ENCODE peak calls at places on chromosomes 13 and 19, in six cellular contexts. One of them, this sample, is unnamed.

GRCh38 chr19:16382775-16383543 is 58.3 kb downstream of the KLF2 start:
- DNase-seq in stomach: peak; percentile 82
- DNase-seq in tibial nerve: peak; percentile 92
- DNase-seq in H1: peak; percentile 91
- DNase-seq in A549: peak; percentile 81
- DNase-seq in ovary: peak; percentile 88
- DNase-seq in this sample: no peak

GRCh38 chr13:50715402-50716146 is 127.9 kb downstream of the DLEU7 start:
- DNase-seq in stomach: no peak
- DNase-seq in tibial nerve: peak; percentile 41
- DNase-seq in H1: no peak
- DNase-seq in A549: no peak
- DNase-seq in ovary: no peak
- DNase-seq in this sample: no peak

GRCh38 chr19:39498262-39499081 is at the start of gene DLL3:
- DNase-seq in stomach: no peak
- DNase-seq in tibial nerve: no peak
- DNase-seq in H1: peak; percentile 57
- DNase-seq in A549: no peak
- DNase-seq in ovary: no peak
- DNase-seq in this sample: no peak

GRCh38 chr19:4362038-4362828 is 18.9 kb downstream of the MPND start:
- DNase-seq in stomach: no peak
- DNase-seq in tibial nerve: no peak
- DNase-seq in H1: peak; percentile 58
- DNase-seq in A549: no peak
- DNase-seq in ovary: no peak
- DNase-seq in this sample: peak; percentile 66

GRCh38 chr13:38166121-38166520 is 183.5 kb upstream of the UFM1 start:
- DNase-seq in stomach: no peak
- DNase-seq in tibial nerve: no peak
- DNase-seq in H1: no peak
- DNase-seq in A549: no peak
- DNase-seq in ovary: no peak
- DNase-seq in this sample: no peak

GRCh38 chr13:109160357-109160756 is 530.9 kb downstream of the MYO16 start:
- DNase-seq in stomach: no peak
- DNase-seq in tibial nerve: no peak
- DNase-seq in H1: no peak
- DNase-seq in A549: no peak
- DNase-seq in ovary: no peak
- DNase-seq in this sample: no peak

GRCh38 chr13:114148521-114148855 is 16.1 kb upstream of the RASA3 start:
- DNase-seq in stomach: peak; percentile 51
- DNase-seq in tibial nerve: no peak
- DNase-seq in H1: no peak
- DNase-seq in A549: no peak
- DNase-seq in ovary: no peak
- DNase-seq in this sample: no peak

GRCh38 chr13:30608364-30608763 is 9.4 kb upstream of the USPL1 start:
- DNase-seq in stomach: no peak
- DNase-seq in tibial nerve: no peak
- DNase-seq in H1: no peak
- DNase-seq in A549: no peak
- DNase-seq in ovary: no peak
- DNase-seq in this sample: no peak

GRCh38 chr13:47459512-47459911 is 541.6 kb downstream of the SUCLA2 start:
- DNase-seq in stomach: no peak
- DNase-seq in tibial nerve: no peak
- DNase-seq in H1: no peak
- DNase-seq in A549: no peak
- DNase-seq in ovary: no peak
- DNase-seq in this sample: no peak

GRCh38 chr13:91632071-91632470 is 233.7 kb downstream of the GPC5 start:
- DNase-seq in stomach: no peak
- DNase-seq in tibial nerve: no peak
- DNase-seq in H1: no peak
- DNase-seq in A549: no peak
- DNase-seq in ovary: no peak
- DNase-seq in this sample: no peak

GRCh38 chr19:44356383-44357111 is at the start of gene ZNF112:
- DNase-seq in stomach: peak; percentile 90
- DNase-seq in tibial nerve: peak; percentile 82
- DNase-seq in H1: peak; percentile 81
- DNase-seq in A549: peak; percentile 98
- DNase-seq in ovary: peak; percentile 84
- DNase-seq in this sample: peak; percentile 79

GRCh38 chr13:31965361-31966066 is 66.1 kb upstream of the FRY start:
- DNase-seq in stomach: no peak
- DNase-seq in tibial nerve: no peak
- DNase-seq in H1: no peak
- DNase-seq in A549: no peak
- DNase-seq in ovary: no peak
- DNase-seq in this sample: no peak

GRCh38 chr19:35476149-35476548 is 14.1 kb downstream of the KRTDAP start:
- DNase-seq in stomach: no peak
- DNase-seq in tibial nerve: no peak
- DNase-seq in H1: peak; percentile 83
- DNase-seq in A549: peak; percentile 35
- DNase-seq in ovary: no peak
- DNase-seq in this sample: no peak

GRCh38 chr13:41707192-41707858 is 250.0 kb downstream of the RGCC start:
- DNase-seq in stomach: no peak
- DNase-seq in tibial nerve: no peak
- DNase-seq in H1: no peak
- DNase-seq in A549: no peak
- DNase-seq in ovary: no peak
- DNase-seq in this sample: no peak

GRCh38 chr13:43838909-43839308 is 40.6 kb downstream of the CCDC122 start:
- DNase-seq in stomach: no peak
- DNase-seq in tibial nerve: no peak
- DNase-seq in H1: no peak
- DNase-seq in A549: no peak
- DNase-seq in ovary: no peak
- DNase-seq in this sample: no peak

GRCh38 chr19:6278740-6279619 is 795 bp downstream of the MLLT1 start:
- DNase-seq in stomach: no peak
- DNase-seq in tibial nerve: no peak
- DNase-seq in H1: peak; percentile 52
- DNase-seq in A549: no peak
- DNase-seq in ovary: peak; percentile 35
- DNase-seq in this sample: no peak

GRCh38 chr19:51079486-51080110 is 3.1 kb downstream of the KLK14 start:
- DNase-seq in stomach: peak; percentile 72
- DNase-seq in tibial nerve: no peak
- DNase-seq in H1: no peak
- DNase-seq in A549: no peak
- DNase-seq in ovary: no peak
- DNase-seq in this sample: no peak

GRCh38 chr19:7582446-7582845 is 13.2 kb upstream of the CAMSAP3 start:
- DNase-seq in stomach: peak; percentile 35
- DNase-seq in tibial nerve: no peak
- DNase-seq in H1: no peak
- DNase-seq in A549: no peak
- DNase-seq in ovary: no peak
- DNase-seq in this sample: peak; percentile 59

GRCh38 chr13:33743438-33744368 is 74.2 kb upstream of the RFC3 start:
- DNase-seq in stomach: no peak
- DNase-seq in tibial nerve: no peak
- DNase-seq in H1: no peak
- DNase-seq in A549: no peak
- DNase-seq in ovary: no peak
- DNase-seq in this sample: no peak

GRCh38 chr13:33744589-33745369 is 73.2 kb upstream of the RFC3 start:
- DNase-seq in stomach: no peak
- DNase-seq in tibial nerve: no peak
- DNase-seq in H1: no peak
- DNase-seq in A549: no peak
- DNase-seq in ovary: no peak
- DNase-seq in this sample: peak; percentile 65

GRCh38 chr13:33746867-33747266 is 71.1 kb upstream of the RFC3 start:
- DNase-seq in stomach: no peak
- DNase-seq in tibial nerve: no peak
- DNase-seq in H1: no peak
- DNase-seq in A549: no peak
- DNase-seq in ovary: no peak
- DNase-seq in this sample: no peak

GRCh38 chr13:33742321-33742720 is 75.6 kb upstream of the RFC3 start:
- DNase-seq in stomach: no peak
- DNase-seq in tibial nerve: no peak
- DNase-seq in H1: no peak
- DNase-seq in A549: no peak
- DNase-seq in ovary: no peak
- DNase-seq in this sample: no peak

DNA sequence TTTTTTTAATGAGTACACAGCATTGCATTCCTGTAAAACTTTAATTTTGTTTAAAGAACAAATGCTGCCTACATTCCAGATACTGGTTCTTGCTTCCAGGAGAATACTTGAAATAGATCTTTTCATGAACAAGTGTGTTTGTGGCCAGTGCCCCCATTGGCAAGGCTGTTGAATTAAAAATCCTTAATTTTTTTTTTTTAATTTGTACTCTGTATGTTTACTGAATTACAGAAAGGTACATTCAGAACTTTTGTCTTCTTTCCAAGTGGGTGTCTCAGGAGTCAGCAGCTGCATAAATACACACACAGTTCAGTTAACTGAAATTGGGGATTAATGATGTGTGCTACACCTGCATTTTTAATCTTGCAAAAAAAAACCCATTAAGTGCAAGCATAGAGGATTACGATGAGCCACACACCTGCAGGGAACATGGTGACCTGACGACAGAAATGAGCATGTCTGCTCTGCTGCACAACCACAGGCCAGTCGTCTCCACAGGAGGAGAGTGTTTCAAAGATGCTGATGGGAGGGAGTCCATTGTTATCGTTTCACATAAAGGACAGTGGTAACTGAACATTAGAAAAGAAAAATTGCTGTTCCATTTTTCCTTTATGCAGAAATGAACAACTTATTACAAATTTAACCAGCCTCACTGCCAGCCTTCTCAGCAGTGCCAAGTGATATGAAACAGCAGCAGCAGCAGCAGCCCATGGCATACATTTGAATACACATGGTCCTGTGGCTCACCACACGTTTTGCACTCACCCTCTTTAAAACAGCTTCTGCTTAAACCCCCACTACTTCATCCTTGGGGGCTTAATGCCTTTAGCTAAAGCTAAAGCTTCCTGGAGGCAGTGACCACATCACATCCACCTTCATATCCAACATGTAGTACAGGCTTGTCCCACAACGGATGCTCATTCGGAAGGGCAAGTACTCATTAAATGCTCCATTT is 72.3 kb upstream of the RFC3 start:
- DNase-seq in stomach: no peak
- DNase-seq in tibial nerve: peak; percentile 19
- DNase-seq in H1: no peak
- DNase-seq in A549: no peak
- DNase-seq in ovary: no peak
- DNase-seq in this sample: no peak
- TF ChIP-seq EP300 in stomach: no peak
- TF ChIP-seq EP300 in tibial nerve: peak; percentile 20
- TF ChIP-seq EP300 in H1: no peak
- TF ChIP-seq EP300 in A549: no peak
- TF ChIP-seq EP300 in ovary: no peak
- TF ChIP-seq EP300 in this sample: no peak

GRCh38 chr19:17648786-17649185 is 39.4 kb downstream of the UNC13A start:
- DNase-seq in stomach: no peak
- DNase-seq in tibial nerve: no peak
- DNase-seq in H1: no peak
- DNase-seq in A549: no peak
- DNase-seq in ovary: no peak
- DNase-seq in this sample: no peak

GRCh38 chr19:17648097-17648660 is 40.0 kb downstream of the UNC13A start:
- DNase-seq in stomach: no peak
- DNase-seq in tibial nerve: no peak
- DNase-seq in H1: peak; percentile 52
- DNase-seq in A549: no peak
- DNase-seq in ovary: no peak
- DNase-seq in this sample: no peak

GRCh38 chr19:17647071-17648020 is 40.8 kb downstream of the UNC13A start:
- DNase-seq in stomach: no peak
- DNase-seq in tibial nerve: no peak
- DNase-seq in H1: peak; percentile 48
- DNase-seq in A549: no peak
- DNase-seq in ovary: no peak
- DNase-seq in this sample: peak; percentile 58

GRCh38 chr19:17642656-17643055 is 45.5 kb downstream of the UNC13A start:
- DNase-seq in stomach: no peak
- DNase-seq in tibial nerve: no peak
- DNase-seq in H1: no peak
- DNase-seq in A549: no peak
- DNase-seq in ovary: no peak
- DNase-seq in this sample: no peak

GRCh38 chr19:17645339-17645963 is 42.7 kb downstream of the UNC13A start:
- DNase-seq in stomach: no peak
- DNase-seq in tibial nerve: no peak
- DNase-seq in H1: no peak
- DNase-seq in A549: no peak
- DNase-seq in ovary: no peak
- DNase-seq in this sample: no peak
- TF ChIP-seq EP300 in stomach: no peak
- TF ChIP-seq EP300 in tibial nerve: no peak
- TF ChIP-seq EP300 in H1: no peak
- TF ChIP-seq EP300 in A549: no peak
- TF ChIP-seq EP300 in ovary: no peak
- TF ChIP-seq EP300 in this sample: no peak

GRCh38 chr19:55447421-55448174 is 4.5 kb upstream of the SHISA7 start:
- DNase-seq in stomach: no peak
- DNase-seq in tibial nerve: no peak
- DNase-seq in H1: no peak
- DNase-seq in A549: peak; percentile 90
- DNase-seq in ovary: no peak
- DNase-seq in this sample: no peak
- TF ChIP-seq EP300 in stomach: no peak
- TF ChIP-seq EP300 in tibial nerve: no peak
- TF ChIP-seq EP300 in H1: no peak
- TF ChIP-seq EP300 in A549: no peak
- TF ChIP-seq EP300 in ovary: no peak
- TF ChIP-seq EP300 in this sample: no peak

DNA sequence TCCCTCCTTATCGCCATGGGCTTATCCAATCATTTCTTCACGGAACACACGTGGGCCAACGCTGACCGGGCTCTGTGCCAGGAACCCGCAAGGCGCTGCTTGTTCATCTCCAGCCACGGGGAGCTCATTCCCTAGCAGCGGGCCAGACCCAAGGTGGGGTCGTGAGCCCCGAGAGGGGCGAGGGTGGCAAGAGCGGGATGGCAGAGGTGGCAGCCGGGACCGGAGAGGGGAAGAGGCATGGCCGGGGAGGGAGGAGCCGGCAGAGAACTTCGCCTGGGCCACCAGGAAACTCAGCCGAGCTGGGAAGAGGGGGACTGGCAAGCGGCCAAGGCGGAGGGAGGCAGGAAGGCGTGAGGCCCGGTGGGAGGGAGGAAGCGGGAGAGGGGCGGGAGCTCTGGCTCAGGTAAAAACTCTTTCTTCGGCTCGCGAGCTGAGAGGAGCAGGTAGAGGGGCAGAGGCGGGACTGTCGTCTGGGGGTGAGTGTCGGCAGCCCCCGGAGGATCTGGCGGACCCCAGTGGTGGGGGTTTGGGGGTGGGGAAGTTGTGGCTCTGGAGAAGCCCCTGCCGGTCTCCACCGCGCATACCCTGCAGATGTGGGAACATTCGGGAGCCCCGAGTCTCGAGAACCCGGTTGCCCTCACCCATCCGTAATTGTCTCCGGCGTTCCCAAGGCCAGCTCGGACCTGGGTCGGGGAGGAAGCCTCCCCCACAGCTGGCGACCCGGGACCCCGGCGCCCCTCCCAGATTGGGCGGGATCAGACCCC is at the start of gene B3GNT3:
- DNase-seq in stomach: peak; percentile 97
- DNase-seq in tibial nerve: no peak
- DNase-seq in H1: peak; percentile 81
- DNase-seq in A549: peak; percentile 72
- DNase-seq in ovary: peak; percentile 33
- DNase-seq in this sample: peak; percentile 82
- TF ChIP-seq EP300 in stomach: no peak
- TF ChIP-seq EP300 in tibial nerve: no peak
- TF ChIP-seq EP300 in H1: no peak
- TF ChIP-seq EP300 in A549: no peak
- TF ChIP-seq EP300 in ovary: no peak
- TF ChIP-seq EP300 in this sample: no peak